ENCODE peak calls at places on chromosomes 13 and 19, in nine cellular contexts. K is uterus, F is H1, O is heart left ventricle, W is lower leg skin, C is stomach, U is ovary, Y is transverse colon, S is tibial nerve. A is an unnamed sample.

GRCh38 chr19:16066611-16067104 is 9.6 kb upstream of the TPM4 start:
- DNase-seq in K (peak; percentile 65), F (no peak), O (no peak), W (no peak), C (peak; percentile 49), U (no peak), Y (peak; percentile 81), S (no peak), A (no peak)

GRCh38 chr19:15280915-15281683 is 48.9 kb upstream of the EPHX3 start:
- DNase-seq in K (peak; percentile 74), F (no peak), O (peak; percentile 92), W (peak; percentile 77), C (peak; percentile 75), U (peak; percentile 78), Y (peak; percentile 69), S (peak; percentile 75), A (peak; percentile 96)

GRCh38 chr19:5494780-5495179 is 39.6 kb downstream of the ZNRF4 start:
- DNase-seq in K (no peak), F (no peak), O (no peak), W (no peak), C (no peak), U (no peak), Y (no peak), S (no peak), A (no peak)

GRCh38 chr19:5743640-5744039 is 23.2 kb downstream of the CATSPERD start:
- DNase-seq in K (no peak), F (no peak), O (no peak), W (no peak), C (no peak), U (no peak), Y (no peak), S (no peak), A (no peak)

GRCh38 chr13:27556109-27556508 is 64.2 kb downstream of the LNX2 start:
- DNase-seq in K (no peak), F (no peak), O (no peak), W (no peak), C (no peak), U (no peak), Y (no peak), S (peak; percentile 18), A (peak; percentile 17)

GRCh38 chr19:55552620-55553019 is 7.3 kb upstream of the SBK3 start:
- DNase-seq in K (no peak), F (no peak), O (peak; percentile 7), W (no peak), C (no peak), U (no peak), Y (no peak), S (no peak), A (no peak)

GRCh38 chr13:61695147-61695546 is 279.5 kb upstream of the PCDH20 start:
- DNase-seq in K (no peak), F (no peak), O (no peak), W (no peak), C (no peak), U (no peak), Y (no peak), S (no peak), A (no peak)

GRCh38 chr13:104086759-104087158 is 1020.5 kb upstream of the SLC10A2 start:
- DNase-seq in K (no peak), F (no peak), O (no peak), W (no peak), C (no peak), U (no peak), Y (no peak), S (no peak), A (no peak)

GRCh38 chr19:38648789-38649304 is 1.4 kb downstream of the ACTN4 start:
- DNase-seq in K (no peak), F (no peak), O (no peak), W (no peak), C (no peak), U (no peak), Y (no peak), S (no peak), A (no peak)
- TF ChIP-seq POLR2A in K (no peak), F (no peak), O (no peak), W (no peak), C (no peak), U (no peak), Y (no peak), S (no peak), A (no peak)

GRCh38 chr19:17680235-17680722 is 7.9 kb downstream of the UNC13A start:
- DNase-seq in K (peak; percentile 58), F (no peak), O (peak; percentile 87), W (peak; percentile 54), C (peak; percentile 57), U (peak; percentile 59), Y (peak; percentile 26), S (peak; percentile 45), A (peak; percentile 39)
- H3K4me3 ChIP-seq in K (no peak overlapping the region), F (peak overlapping the region; percentile 64), O (peak overlapping the region; percentile 17), W (no peak overlapping the region), C (no peak overlapping the region), U (no peak overlapping the region), Y (no peak overlapping the region), S (peak overlapping the region; percentile 4), A (peak overlapping the region; percentile 43)

DNA sequence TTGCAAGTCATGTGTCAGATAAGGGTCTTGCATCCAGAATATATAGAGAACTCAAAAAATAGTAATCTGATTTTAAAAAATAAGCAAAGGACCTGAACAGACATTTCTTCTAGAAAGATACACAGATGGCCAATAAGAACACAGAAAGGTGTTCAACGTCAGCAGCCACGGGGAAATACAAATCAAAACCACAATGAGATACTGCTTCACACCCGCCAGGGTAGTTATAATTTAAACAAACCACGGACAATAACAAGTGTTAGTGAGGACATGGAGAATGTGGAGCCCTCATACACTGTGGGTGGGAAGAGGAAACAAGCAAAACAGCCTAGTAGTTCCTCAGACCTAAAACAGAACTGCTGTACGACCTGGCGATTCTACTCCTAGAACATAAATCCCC is 26.6 kb upstream of the NAPA start:
- DNase-seq in K (no peak), F (no peak), O (no peak), W (no peak), C (no peak), U (no peak), Y (no peak), S (no peak), A (no peak)
- TF ChIP-seq POLR2A in K (no peak), F (no peak), O (no peak), W (no peak), C (no peak), U (no peak), Y (no peak), S (no peak), A (no peak)

GRCh38 chr19:19626516-19627441 is 1.2 kb downstream of the LPAR2 start:
- DNase-seq in K (no peak), F (no peak), O (no peak), W (no peak), C (peak; percentile 38), U (no peak), Y (no peak), S (no peak), A (no peak)

GRCh38 chr19:19627442-19627715 is 641 bp downstream of the LPAR2 start:
- DNase-seq in K (no peak), F (no peak), O (no peak), W (no peak), C (no peak), U (no peak), Y (no peak), S (no peak), A (no peak)

GRCh38 chr19:19627716-19628498 is at the start of gene LPAR2:
- DNase-seq in K (no peak), F (no peak), O (no peak), W (no peak), C (peak; percentile 87), U (peak; percentile 47), Y (peak; percentile 82), S (no peak), A (no peak)

GRCh38 chr19:19623383-19623782 is 4.6 kb downstream of the LPAR2 start:
- DNase-seq in K (no peak), F (no peak), O (no peak), W (no peak), C (no peak), U (no peak), Y (no peak), S (no peak), A (no peak)

GRCh38 chr19:19624032-19624570 is 3.9 kb downstream of the LPAR2 start:
- DNase-seq in K (no peak), F (no peak), O (no peak), W (no peak), C (no peak), U (no peak), Y (no peak), S (no peak), A (no peak)
- H3K4me3 ChIP-seq in K (no peak overlapping the region), F (no peak overlapping the region), O (no peak overlapping the region), W (no peak overlapping the region), C (no peak overlapping the region), U (no peak overlapping the region), Y (no peak overlapping the region), S (no peak overlapping the region), A (no peak overlapping the region)

GRCh38 chr13:46126074-46126473 is 21.2 kb upstream of the CPB2 start:
- DNase-seq in K (no peak), F (no peak), O (no peak), W (no peak), C (no peak), U (no peak), Y (no peak), S (no peak), A (no peak)

GRCh38 chr13:46126552-46127171 is 21.8 kb upstream of the CPB2 start:
- DNase-seq in K (no peak), F (peak; percentile 56), O (peak; percentile 68), W (peak; percentile 58), C (peak; percentile 78), U (no peak), Y (peak; percentile 45), S (peak; percentile 62), A (no peak)

GRCh38 chr13:46124967-46125933 is 20.4 kb upstream of the CPB2 start:
- DNase-seq in K (no peak), F (no peak), O (no peak), W (no peak), C (no peak), U (no peak), Y (no peak), S (no peak), A (no peak)

GRCh38 chr13:46122304-46122703 is 17.5 kb upstream of the CPB2 start:
- DNase-seq in K (no peak), F (no peak), O (no peak), W (no peak), C (no peak), U (no peak), Y (no peak), S (no peak), A (no peak)

DNA sequence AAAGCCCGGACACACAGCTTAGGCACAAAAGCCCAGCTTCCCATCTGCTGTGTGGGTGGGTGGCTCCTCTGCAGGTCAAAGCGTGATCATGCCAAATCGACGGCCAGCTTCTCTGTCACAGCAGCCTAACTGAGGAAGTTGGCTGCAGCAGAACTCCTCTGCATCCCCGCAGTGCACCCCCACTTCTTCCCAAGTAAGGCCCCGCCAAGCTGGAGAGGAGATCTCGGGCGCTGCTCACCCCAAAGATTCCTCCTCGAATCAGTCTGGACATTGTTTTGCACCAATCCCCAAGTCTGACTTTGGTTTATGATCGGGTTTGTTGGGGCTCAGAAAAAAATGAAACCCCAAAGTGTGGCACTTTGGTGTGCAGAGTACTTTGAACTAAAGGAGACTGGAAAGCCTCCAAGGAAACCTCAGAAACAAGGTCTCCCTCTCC is 19.7 kb upstream of the CPB2 start:
- DNase-seq in K (no peak), F (no peak), O (no peak), W (no peak), C (no peak), U (no peak), Y (no peak), S (no peak), A (no peak)
- TF ChIP-seq POLR2A in K (no peak), F (no peak), O (no peak), W (no peak), C (no peak), U (no peak), Y (no peak), S (no peak), A (no peak)

A was measured in gastrocnemius medialis.